ENCODE peak calls at places on chromosome 5, in six cellular contexts. Z is GM06990; N is spleen; F is naive thymus-derived CD4-positive, alpha-beta T cell; K is psoas muscle; A is BE2C. W is an unnamed sample.

GRCh38 chr5:163379298-163380155 is 57.9 kb upstream of the CCNG1 start:
- DNase-seq in Z (no peak), F (no peak), N (no peak), K (no peak), A (no peak), W (no peak)

GRCh38 chr5:108655750-108656450 is 91.8 kb upstream of the FER start:
- DNase-seq in K (no peak), Z (no peak), A (no peak), F (no peak), N (no peak), W (no peak)

GRCh38 chr5:99061711-99062110 is 132.9 kb upstream of the CHD1 start:
- DNase-seq in F (no peak), A (no peak), K (no peak), Z (no peak), N (no peak), W (no peak)

GRCh38 chr5:80251636-80252035 is 4.2 kb downstream of the SERINC5 start:
- DNase-seq in F (no peak), N (no peak), A (no peak), K (peak), Z (no peak), W (no peak)

GRCh38 chr5:4570047-4571015 is 569.8 kb upstream of the ADAMTS16 start:
- DNase-seq in Z (no peak), F (no peak), N (no peak), K (no peak), A (no peak), W (no peak)

GRCh38 chr5:169450464-169450863 is 133.1 kb upstream of the SPDL1 start:
- DNase-seq in A (no peak), K (no peak), Z (no peak), N (no peak), F (no peak), W (no peak)

GRCh38 chr5:141369994-141370848 is at the start of gene PCDHGB3:
- DNase-seq in K (no peak), A (no peak), N (no peak), Z (peak), F (peak), W (no peak)

GRCh38 chr5:10111575-10111974 is 138.1 kb downstream of the ATPSCKMT start:
- DNase-seq in N (no peak), Z (no peak), A (peak), K (no peak), F (no peak), W (no peak)

GRCh38 chr5:161233553-161233952 is 313.0 kb downstream of the GABRB2 start:
- DNase-seq in K (no peak), N (no peak), Z (no peak), A (no peak), F (no peak), W (no peak)

GRCh38 chr5:154475613-154476342 is 2.2 kb downstream of the HAND1 start:
- DNase-seq in Z (no peak), N (no peak), K (no peak), F (no peak), A (no peak), W (no peak)

GRCh38 chr5:14908195-14908594 is 36.6 kb upstream of the ANKH start:
- DNase-seq in F (no peak), K (no peak), Z (no peak), N (no peak), A (no peak), W (no peak)

GRCh38 chr5:82044015-82044414 is 72.2 kb downstream of the ATG10 start:
- DNase-seq in K (no peak), N (no peak), A (no peak), F (no peak), Z (no peak), W (no peak)

GRCh38 chr5:128101676-128102075 is 18.1 kb downstream of the SLC12A2 start:
- DNase-seq in N (no peak), F (no peak), K (no peak), A (no peak), Z (no peak), W (no peak)

GRCh38 chr5:79273341-79273740 is 37.4 kb downstream of the JMY start:
- DNase-seq in A (no peak), F (no peak), Z (no peak), N (no peak), K (no peak), W (no peak)

GRCh38 chr5:93588586-93589347 is 5.7 kb downstream of the NR2F1 start:
- DNase-seq in N (no peak), A (no peak), F (no peak), Z (no peak), K (no peak), W (peak)

GRCh38 chr5:40160435-40160834 is 519.3 kb upstream of the PTGER4 start:
- DNase-seq in N (no peak), K (no peak), Z (no peak), F (no peak), A (no peak), W (no peak)

GRCh38 chr5:151509231-151509630 is 61.8 kb downstream of the SLC36A1 start:
- DNase-seq in Z (no peak), F (no peak), A (no peak), K (no peak), N (no peak), W (no peak)

GRCh38 chr5:133686566-133686965 is 74.2 kb upstream of the FSTL4 start:
- DNase-seq in Z (no peak), A (no peak), F (no peak), K (no peak), N (no peak), W (no peak)

DNA sequence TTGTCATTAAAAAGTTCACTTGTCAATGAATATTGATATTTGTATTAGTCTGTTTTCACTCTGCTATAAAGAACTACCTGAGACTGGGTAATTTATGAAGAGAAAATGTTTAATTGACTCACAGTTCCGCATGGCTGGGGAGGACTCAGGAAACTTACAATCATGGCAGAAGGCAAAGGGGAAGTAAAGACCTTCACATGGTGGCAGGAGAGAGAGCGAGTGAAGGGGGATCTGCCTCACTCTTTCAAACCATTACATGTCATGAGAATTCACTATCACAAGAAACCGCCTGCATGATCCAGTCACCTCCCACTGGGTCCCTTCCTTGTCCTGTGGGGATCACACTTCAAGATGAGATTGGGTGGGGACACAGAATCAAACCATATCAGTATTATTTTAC is 27.5 kb downstream of the SRD5A1 start:
- DNase-seq in A (no peak), N (no peak), Z (no peak), F (no peak), K (no peak), W (no peak)
- H3K4me3 ChIP-seq in A (no peak), N (peak), Z (peak), F (no peak), K (no peak), W (no peak)

GRCh38 chr5:159128070-159128507 is 28.4 kb upstream of the EBF1 start:
- DNase-seq in K (no peak), Z (no peak), A (peak), N (no peak), F (no peak), W (no peak)

GRCh38 chr5:159135896-159136531 is 36.3 kb upstream of the EBF1 start:
- DNase-seq in N (no peak), Z (no peak), F (no peak), K (no peak), A (no peak), W (no peak)

GRCh38 chr5:159132429-159133040 is 32.8 kb upstream of the EBF1 start:
- DNase-seq in K (no peak), N (no peak), Z (no peak), F (no peak), A (no peak), W (no peak)

GRCh38 chr5:159133041-159133741 is 33.5 kb upstream of the EBF1 start:
- DNase-seq in F (peak), A (peak), K (no peak), Z (peak), N (no peak), W (peak)
- H3K4me3 ChIP-seq in F (no peak), A (peak), K (no peak), Z (no peak), N (no peak), W (no peak)

DNA sequence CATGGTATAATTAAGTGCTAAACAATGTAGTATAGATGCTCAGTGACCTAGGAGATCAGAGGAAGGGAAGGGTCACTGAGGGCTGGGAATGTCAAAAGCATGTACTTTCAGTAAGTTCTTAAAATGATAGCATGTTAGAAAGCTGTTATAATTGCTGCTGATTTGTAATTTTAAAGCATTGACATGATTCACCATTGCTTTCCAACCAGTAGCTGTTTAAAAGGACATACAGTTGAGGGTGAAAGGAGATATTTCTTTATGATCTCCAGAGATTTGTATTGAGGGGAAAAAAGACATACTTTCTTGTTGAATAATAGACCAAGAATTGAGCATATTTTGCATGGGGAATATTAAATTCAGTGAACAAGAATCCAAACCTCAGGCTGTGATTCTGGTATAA is 1.2 kb upstream of the SLC1A3 start:
- DNase-seq in N (no peak), Z (no peak), A (no peak), F (no peak), K (no peak), W (no peak)
- H3K4me3 ChIP-seq in N (no peak), Z (no peak), A (no peak), F (no peak), K (no peak), W (no peak)

GRCh38 chr5:54867310-54867944 is 118.0 kb downstream of the ESM1 start:
- DNase-seq in A (no peak), F (peak), N (no peak), Z (no peak), K (no peak), W (no peak)
- H3K4me3 ChIP-seq in A (peak), F (peak), N (no peak), Z (no peak), K (peak), W (no peak)

GRCh38 chr5:144169904-144170275 is 569 bp downstream of the YIPF5 start:
- DNase-seq in N (no peak), F (no peak), Z (no peak), A (no peak), K (no peak), W (no peak)

GRCh38 chr5:144166696-144167095 is 3.8 kb downstream of the YIPF5 start:
- DNase-seq in F (no peak), N (no peak), K (no peak), A (no peak), Z (no peak), W (no peak)

GRCh38 chr5:144162686-144163085 is 7.8 kb downstream of the YIPF5 start:
- DNase-seq in F (no peak), K (no peak), Z (no peak), N (no peak), A (no peak), W (no peak)

GRCh38 chr5:144170276-144171024 is at the start of the genes KCTD16 and YIPF5:
- DNase-seq in A (peak), K (peak), N (peak), F (peak), Z (peak), W (peak)

DNA sequence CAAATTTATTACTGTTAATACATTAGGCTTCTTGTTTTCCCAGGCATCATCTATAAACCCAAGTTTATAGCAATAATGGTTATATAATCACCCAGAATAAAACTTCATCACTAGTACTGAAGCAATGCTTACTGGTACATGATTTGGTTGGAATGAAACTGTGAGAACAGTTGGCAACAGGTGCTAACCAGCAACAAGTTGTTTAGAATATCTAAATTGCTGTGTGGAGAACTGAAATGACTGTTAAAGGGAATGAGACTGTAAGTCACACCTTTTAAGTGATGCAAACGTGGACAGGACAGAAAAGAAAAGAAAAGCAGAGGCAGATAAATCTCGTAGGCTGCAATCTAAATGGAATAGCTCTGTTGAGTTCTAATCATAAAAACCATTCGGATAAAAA is 2.5 kb downstream of the YIPF5 start:
- DNase-seq in N (no peak), A (no peak), F (no peak), K (no peak), Z (no peak), W (no peak)
- H3K4me3 ChIP-seq in N (no peak), A (no peak), F (no peak), K (no peak), Z (no peak), W (no peak)